ENCODE peak calls at places on chromosome 14, in seven cellular contexts. W is fibroblast of the aortic adventitia, P is heart left ventricle, Y is fibroblast of lung, Z is astrocyte of the hippocampus, O is Caki2, I is WTC11. L is an unnamed sample.

GRCh38 chr14:100715803-100716202 is 10.9 kb upstream of the DLK1 start:
- DNase-seq in I (no peak), P (no peak), Z (no peak), O (no peak), W (no peak), Y (no peak), L (no peak)

GRCh38 chr14:87966816-87967215 is 26.2 kb downstream of the GALC start:
- DNase-seq in Y (no peak), I (no peak), W (no peak), P (no peak), O (no peak), Z (no peak), L (no peak)

GRCh38 chr14:45664668-45665356 is 411.8 kb upstream of the MIS18BP1 start:
- DNase-seq in Z (no peak), I (peak), O (no peak), Y (no peak), P (no peak), W (no peak), L (no peak)

GRCh38 chr14:23249810-23250209 is 12.1 kb downstream of the RNF212B start:
- DNase-seq in W (no peak), Z (no peak), O (no peak), I (no peak), Y (no peak), P (no peak), L (no peak)

GRCh38 chr14:69270795-69271708 is 11.1 kb downstream of the GALNT16 start:
- DNase-seq in Z (peak), Y (no peak), O (no peak), W (no peak), I (no peak), P (peak), L (no peak)

GRCh38 chr14:76773956-76774355 is 12.7 kb downstream of the VASH1 start:
- DNase-seq in I (no peak), O (no peak), P (peak), W (no peak), Z (no peak), Y (no peak), L (no peak)

GRCh38 chr14:101400815-101401214 is 160.5 kb upstream of the DIO3 start:
- DNase-seq in O (no peak), W (peak), Y (peak), I (no peak), Z (peak), P (no peak), L (peak)

GRCh38 chr14:20714593-20715250 is 26.2 kb downstream of the ANG start:
- DNase-seq in O (peak), Y (peak), I (no peak), Z (no peak), P (peak), W (peak), L (peak)

GRCh38 chr14:78448483-78449094 is 278.4 kb downstream of the NRXN3 start:
- DNase-seq in Y (peak), W (peak), I (peak), P (no peak), Z (peak), O (peak), L (peak)

GRCh38 chr14:27392153-27392552 is 794.3 kb upstream of the NOVA1 start:
- DNase-seq in W (no peak), I (no peak), Z (peak), O (no peak), Y (peak), P (no peak), L (no peak)

GRCh38 chr14:39015964-39016577 is 87.0 kb downstream of the SEC23A start:
- DNase-seq in W (peak), Y (no peak), I (no peak), O (no peak), Z (no peak), P (no peak), L (no peak)

GRCh38 chr14:29016050-29016900 is 249.7 kb downstream of the FOXG1 start:
- DNase-seq in P (no peak), Y (peak), O (peak), I (peak), W (peak), Z (peak), L (peak)

GRCh38 chr14:36129181-36129580 is 47.3 kb downstream of the PTCSC3 start:
- DNase-seq in O (peak), P (no peak), I (peak), Y (no peak), Z (peak), W (no peak), L (no peak)

GRCh38 chr14:78127233-78127632 is 42.9 kb upstream of the NRXN3 start:
- DNase-seq in Z (no peak), O (no peak), Y (no peak), W (no peak), P (no peak), I (no peak), L (no peak)

GRCh38 chr14:61381589-61381988 is 60.2 kb downstream of the PRKCH start:
- DNase-seq in O (no peak), W (no peak), Z (no peak), Y (no peak), P (no peak), I (no peak), L (no peak)

GRCh38 chr14:51561141-51561540 is 90.6 kb upstream of the FRMD6 start:
- DNase-seq in Y (no peak), P (no peak), O (no peak), Z (no peak), I (no peak), W (no peak), L (no peak)